ENCODE peak calls at places on chromosomes 4 and X, in ten cellular contexts. H is heart right ventricle; L is psoas muscle; F is lower lobe of right lung; T is suprapubic skin; A is cardiac muscle cell; O is CD8-positive, alpha-beta T cell; N is fibroblast of lung; V is tibial nerve; X is spleen. U is an unnamed sample.

GRCh38 chr4:101326586-101326985 is 20.7 kb downstream of the PPP3CA start:
- DNase-seq in V (no peak), L (no peak), H (no peak), T (no peak), X (no peak), N (no peak), O (no peak), A (no peak), F (no peak), U (no peak)

GRCh38 chr4:53141308-53141707 is 224.6 kb downstream of the SCFD2 start:
- DNase-seq in O (no peak), X (no peak), T (no peak), N (no peak), L (no peak), V (no peak), H (no peak), F (no peak), A (no peak), U (no peak)

GRCh38 chr4:6342530-6343293 is 73.1 kb downstream of the WFS1 start:
- DNase-seq in T (no peak), H (peak; percentile 39), O (no peak), V (no peak), A (peak; percentile 25), X (peak; percentile 30), L (no peak), F (peak; percentile 59), N (peak; percentile 29), U (no peak)

GRCh38 chr4:184959786-184960185 is 58.5 kb upstream of the HELT start:
- DNase-seq in L (no peak), O (no peak), N (no peak), H (no peak), X (no peak), T (no peak), F (no peak), V (no peak), A (no peak), U (no peak)

GRCh38 chr4:79297479-79297878 is 28.4 kb downstream of the NAA11 start:
- DNase-seq in A (no peak), F (no peak), N (no peak), L (no peak), T (no peak), V (no peak), O (no peak), X (peak; percentile 68), H (peak; percentile 4), U (no peak)

GRCh38 chr4:185712350-185713024 is 99.5 kb downstream of the SORBS2 start:
- DNase-seq in A (no peak), V (no peak), H (no peak), X (no peak), T (no peak), O (no peak), L (no peak), F (no peak), N (no peak), U (no peak)

GRCh38 chrX:118100091-118100490 is 16.5 kb downstream of the KLHL13 start:
- DNase-seq in H (no peak), O (no peak), V (no peak), T (no peak), A (no peak), L (no peak), F (no peak), N (no peak), X (no peak), U (no peak)

GRCh38 chrX:119989905-119990408 is 46.4 kb upstream of the NKAP start:
- DNase-seq in L (no peak), T (no peak), H (no peak), N (no peak), V (no peak), A (no peak), O (no peak), F (no peak), X (no peak), U (no peak)

GRCh38 chrX:7201481-7201880 is 53.5 kb upstream of the PUDP start:
- DNase-seq in V (no peak), N (peak; percentile 18), A (no peak), T (no peak), X (no peak), F (no peak), H (no peak), L (no peak), O (no peak), U (no peak)

GRCh38 chr4:183180621-183181020 is 81.6 kb downstream of the WWC2 start:
- DNase-seq in L (no peak), X (no peak), N (no peak), O (no peak), T (no peak), V (no peak), H (no peak), A (no peak), F (no peak), U (no peak)
- H3K9me3 ChIP-seq in L (no peaks in the 10 kb centered on the region), X (no peaks in the 10 kb centered on the region), N (no peaks in the 10 kb centered on the region), O (no peaks in the 10 kb centered on the region), T (no peaks in the 10 kb centered on the region), V (no peaks in the 10 kb centered on the region), H (no peaks in the 10 kb centered on the region), A (no peaks in the 10 kb centered on the region), F (no peaks in the 10 kb centered on the region), U (no peaks in the 10 kb centered on the region)

DNA sequence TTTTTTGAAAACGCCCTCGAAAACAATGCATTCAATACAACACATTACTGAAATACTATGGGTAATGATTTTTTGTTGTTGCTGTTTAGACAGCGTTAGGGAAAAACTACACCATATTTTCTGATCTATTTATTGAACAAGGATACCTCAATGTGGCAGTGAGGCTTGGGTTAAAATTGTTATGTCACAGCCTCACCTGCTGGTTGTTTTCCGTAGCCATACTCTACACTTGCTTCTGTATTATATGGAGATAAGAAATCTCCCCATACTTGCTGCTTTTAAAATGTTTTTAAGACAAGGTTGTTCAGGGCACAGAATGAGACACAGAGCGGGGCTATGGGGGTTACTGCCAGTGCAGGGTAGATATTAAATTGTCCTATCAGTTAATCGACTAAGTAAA is 221.6 kb upstream of the FTHL17 start:
- DNase-seq in X (no peak), F (no peak), A (no peak), V (no peak), O (no peak), H (no peak), L (no peak), T (no peak), N (no peak), U (no peak)
- TF ChIP-seq CTCF in X (no peak), F (peak; percentile 20), A (no peak), V (no peak), O (no peak), H (no peak), L (peak; percentile 4), T (no peak), N (no peak), U (no peak)

GRCh38 chrX:65687367-65687766 is 19.9 kb downstream of the MSN start:
- DNase-seq in V (no peak), H (no peak), A (no peak), F (no peak), L (no peak), T (no peak), X (no peak), O (no peak), N (no peak), U (no peak)
- H3K4me1 ChIP-seq in V (no peaks in the 10 kb centered on the region), H (peaks cover 3% of the 10 kb centered on the region), A (no peaks in the 10 kb centered on the region), F (peaks cover 93% of the 10 kb centered on the region), L (peaks cover 42% of the 10 kb centered on the region), T (peaks cover 49% of the 10 kb centered on the region), X (peaks cover 99% of the 10 kb centered on the region), O (peaks cover 94% of the 10 kb centered on the region), N (peaks cover 16% of the 10 kb centered on the region), U (peaks cover 53% of the 10 kb centered on the region)

GRCh38 chrX:1506916-1507315 is 30.1 kb downstream of the P2RY8 start:
- DNase-seq in A (no peak), X (peak; percentile 55), F (no peak), O (no peak), T (peak; percentile 26), H (no peak), N (no peak), V (no peak), L (no peak), U (no peak)

GRCh38 chrX:1511150-1511549 is 25.8 kb downstream of the P2RY8 start:
- DNase-seq in F (no peak), O (no peak), V (no peak), L (no peak), X (no peak), H (no peak), A (no peak), T (no peak), N (no peak), U (no peak)

GRCh38 chrX:1511829-1512228 is 25.2 kb downstream of the P2RY8 start:
- DNase-seq in X (no peak), F (no peak), L (no peak), T (peak; percentile 21), V (no peak), A (no peak), O (no peak), H (no peak), N (no peak), U (no peak)

GRCh38 chrX:1502853-1503252 is 34.1 kb downstream of the P2RY8 start:
- DNase-seq in N (no peak), V (no peak), F (no peak), A (no peak), O (no peak), L (no peak), T (no peak), X (peak; percentile 29), H (no peak), U (no peak)

DNA sequence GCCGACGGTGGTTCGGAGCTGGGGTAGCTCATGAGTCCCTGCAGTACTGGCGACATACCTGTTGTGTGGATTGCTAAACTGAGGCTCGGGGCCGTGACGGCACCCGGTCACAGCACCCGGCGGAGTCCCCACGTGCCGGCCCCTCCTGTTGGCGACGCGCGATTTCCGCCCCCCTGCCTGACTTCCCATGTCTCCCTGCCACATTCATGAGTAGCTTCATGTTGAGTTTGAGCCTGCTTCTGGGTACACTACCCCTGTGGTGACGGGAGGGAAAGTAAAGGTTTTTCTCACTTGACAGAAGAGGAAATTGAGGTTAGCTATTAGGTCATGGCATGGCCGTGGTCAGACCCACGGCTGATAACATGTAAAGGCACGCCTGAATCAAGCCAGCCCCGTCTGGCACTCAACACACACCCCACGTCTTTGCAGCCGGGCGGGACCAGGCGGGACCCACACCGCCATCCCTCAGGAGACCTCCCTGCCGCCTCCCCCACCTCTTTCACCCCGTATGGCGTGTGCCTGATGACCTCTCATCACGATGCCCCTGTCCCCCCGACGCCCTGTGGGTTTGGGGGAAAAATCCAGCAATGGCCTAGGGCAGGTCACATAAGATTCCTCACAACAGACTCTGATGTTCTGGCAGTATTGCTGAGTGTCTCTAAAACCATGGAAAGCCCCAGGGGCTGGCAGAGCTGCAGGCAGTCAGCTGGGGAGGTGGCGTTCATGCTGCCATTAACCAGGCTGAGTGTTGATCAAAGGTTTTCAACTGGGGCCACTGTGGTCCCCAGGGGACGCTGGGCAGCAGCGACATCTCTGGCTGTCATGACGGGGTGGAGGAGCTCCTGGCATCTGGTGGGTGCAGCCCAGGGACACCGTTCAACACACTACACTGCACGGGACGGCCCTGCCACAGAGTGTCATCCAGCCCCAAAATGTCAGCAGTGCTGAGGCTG is 29.2 kb downstream of the P2RY8 start:
- DNase-seq in F (peak; percentile 60), T (peak; percentile 48), H (no peak), V (no peak), O (peak; percentile 80), X (peak; percentile 87), N (no peak), L (no peak), A (no peak), U (no peak)
- H3K9me3 ChIP-seq in F (no peaks in the 10 kb centered on the region), T (peaks cover 13% of the 10 kb centered on the region), H (no peaks in the 10 kb centered on the region), V (no peaks in the 10 kb centered on the region), O (no peaks in the 10 kb centered on the region), X (peaks cover 5% of the 10 kb centered on the region), N (no peaks in the 10 kb centered on the region), L (peaks cover 4% of the 10 kb centered on the region), A (no peaks in the 10 kb centered on the region), U (no peaks in the 10 kb centered on the region)

U was measured in thoracic aorta.